ENCODE peak calls at places on chromosome 18, in four cellular contexts. P is K562, J is HepG2, C is GM12878. M is an unnamed sample.

GRCh38 chr18:27605107-27605834 is 420.2 kb upstream of the CHST9 start:
- DNase-seq in P (peak; percentile 49), J (peak; percentile 53), C (no peak), M (peak; percentile 73)

GRCh38 chr18:34677056-34677574 is 33.0 kb upstream of the DTNA start:
- DNase-seq in J (no peak), C (no peak), P (no peak), M (no peak)

GRCh38 chr18:79403723-79404566 is 8.2 kb downstream of the NFATC1 start:
- DNase-seq in P (no peak), J (no peak), C (no peak), M (no peak)

GRCh38 chr18:63131944-63132818 is 187.4 kb downstream of the BCL2 start:
- DNase-seq in C (no peak), J (no peak), P (no peak), M (no peak)

GRCh38 chr18:70221156-70221910 is 15.8 kb upstream of the RTTN start:
- DNase-seq in P (no peak), C (no peak), J (no peak), M (no peak)

GRCh38 chr18:26419746-26420145 is 128.6 kb downstream of the KCTD1 start:
- DNase-seq in J (no peak), C (no peak), P (no peak), M (no peak)

GRCh38 chr18:50240083-50240563 is 26.2 kb downstream of the CFAP53 start:
- DNase-seq in J (no peak), P (no peak), C (no peak), M (no peak)

GRCh38 chr18:9719421-9719981 is 11.4 kb downstream of the RAB31 start:
- DNase-seq in P (no peak), J (no peak), C (no peak), M (no peak)

GRCh38 chr18:67608909-67609308 is 92.4 kb upstream of the DSEL start:
- DNase-seq in C (no peak), P (no peak), J (no peak), M (no peak)

GRCh38 chr18:22670914-22671313 is 253.2 kb upstream of the CTAGE1 start:
- DNase-seq in J (no peak), C (peak; percentile 19), P (no peak), M (no peak)

GRCh38 chr18:47286776-47287410 is 35.4 kb upstream of the SKOR2 start:
- DNase-seq in C (no peak), J (no peak), P (no peak), M (no peak)

GRCh38 chr18:70672581-70672980 is 383.7 kb downstream of the SOCS6 start:
- DNase-seq in C (no peak), P (no peak), J (no peak), M (no peak)

GRCh38 chr18:10798727-10799435 is 273.1 kb downstream of the NAPG start:
- DNase-seq in J (peak; percentile 19), C (no peak), P (peak; percentile 22), M (no peak)

GRCh38 chr18:6341303-6341702 is 73.4 kb downstream of the L3MBTL4 start:
- DNase-seq in C (no peak), J (no peak), P (no peak), M (no peak)

GRCh38 chr18:42274488-42275137 is 319.6 kb downstream of the PIK3C3 start:
- DNase-seq in P (no peak), J (peak; percentile 62), C (no peak), M (no peak)

GRCh38 chr18:23712445-23712844 is 23.2 kb downstream of the LAMA3 start:
- DNase-seq in P (no peak), C (no peak), J (no peak), M (no peak)

GRCh38 chr18:67232406-67232805 is 284.1 kb downstream of the DSEL start:
- DNase-seq in C (no peak), P (no peak), J (no peak), M (no peak)

GRCh38 chr18:63099848-63100625 is 219.5 kb downstream of the BCL2 start:
- DNase-seq in P (no peak), J (no peak), C (peak; percentile 54), M (no peak)

GRCh38 chr18:10072659-10073309 is 159.0 kb downstream of the VAPA start:
- DNase-seq in C (no peak), J (no peak), P (no peak), M (no peak)

GRCh38 chr18:22230403-22231042 is 61.1 kb downstream of the GATA6 start:
- DNase-seq in P (no peak), C (no peak), J (no peak), M (no peak)

GRCh38 chr18:10259075-10259474 is 195.4 kb upstream of the APCDD1 start:
- DNase-seq in C (no peak), J (no peak), P (no peak), M (no peak)

GRCh38 chr18:59142274-59142673 is 2.6 kb downstream of the SEC11C start:
- DNase-seq in J (no peak), P (no peak), C (peak; percentile 44), M (no peak)

GRCh38 chr18:35178260-35178659 is 62.6 kb upstream of the ZNF397 start:
- DNase-seq in P (no peak), J (no peak), C (no peak), M (no peak)

GRCh38 chr18:59823611-59824195 is 76.1 kb upstream of the PMAIP1 start:
- DNase-seq in C (no peak), J (peak; percentile 60), P (peak; percentile 36), M (peak; percentile 54)

GRCh38 chr18:22340340-22340739 is 77.4 kb downstream of the CTAGE1 start:
- DNase-seq in P (no peak), C (no peak), J (no peak), M (no peak)

GRCh38 chr18:62564044-62564443 is 41.2 kb downstream of the ZCCHC2 start:
- DNase-seq in J (no peak), C (no peak), P (no peak), M (no peak)

GRCh38 chr18:56068030-56068671 is 480.2 kb upstream of the TCF4 start:
- DNase-seq in P (no peak), J (no peak), C (no peak), M (no peak)

GRCh38 chr18:35406666-35407065 is 29.5 kb upstream of the ZNF396 start:
- DNase-seq in P (no peak), C (no peak), J (no peak), M (no peak)

GRCh38 chr18:24397131-24397693 is 412 bp downstream of the OSBPL1A start:
- DNase-seq in C (no peak), J (no peak), P (no peak), M (peak; percentile 52)

GRCh38 chr18:13548944-13549878 is 177.1 kb downstream of the FAM210A start:
- DNase-seq in C (no peak), P (no peak), J (no peak), M (no peak)

GRCh38 chr18:58394046-58394445 is 234.8 kb downstream of the ALPK2 start:
- DNase-seq in C (no peak), J (no peak), P (no peak), M (no peak)

GRCh38 chr18:323253-323622 is 55.4 kb upstream of the THOC1 start:
- DNase-seq in C (no peak), J (peak; percentile 87), P (no peak), M (no peak)

DNA sequence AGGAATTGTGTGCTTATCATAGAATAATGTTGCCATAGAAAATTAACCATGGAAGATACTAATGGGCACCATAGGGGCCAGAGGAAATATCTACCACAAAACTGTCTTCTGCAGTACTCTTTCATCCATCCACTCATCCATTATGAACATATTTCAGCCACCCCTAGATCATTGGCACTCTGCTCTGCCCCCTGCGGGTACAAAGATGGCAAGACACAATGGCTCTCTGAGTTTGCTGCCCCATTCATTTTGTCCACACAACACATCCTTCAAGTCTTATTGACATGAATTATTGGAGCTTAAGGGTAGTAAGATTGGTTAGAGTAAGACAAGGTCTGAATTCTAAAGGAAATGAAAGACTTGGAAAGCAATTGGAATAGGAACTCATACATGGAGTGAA is 1224.7 kb upstream of the CELF4 start:
- DNase-seq in C (no peak), J (peak; percentile 2), P (no peak), M (peak; percentile 34)
- TF ChIP-seq FOXK2 in C (no peak), J (no peak), P (no peak), M (no peak)

DNA sequence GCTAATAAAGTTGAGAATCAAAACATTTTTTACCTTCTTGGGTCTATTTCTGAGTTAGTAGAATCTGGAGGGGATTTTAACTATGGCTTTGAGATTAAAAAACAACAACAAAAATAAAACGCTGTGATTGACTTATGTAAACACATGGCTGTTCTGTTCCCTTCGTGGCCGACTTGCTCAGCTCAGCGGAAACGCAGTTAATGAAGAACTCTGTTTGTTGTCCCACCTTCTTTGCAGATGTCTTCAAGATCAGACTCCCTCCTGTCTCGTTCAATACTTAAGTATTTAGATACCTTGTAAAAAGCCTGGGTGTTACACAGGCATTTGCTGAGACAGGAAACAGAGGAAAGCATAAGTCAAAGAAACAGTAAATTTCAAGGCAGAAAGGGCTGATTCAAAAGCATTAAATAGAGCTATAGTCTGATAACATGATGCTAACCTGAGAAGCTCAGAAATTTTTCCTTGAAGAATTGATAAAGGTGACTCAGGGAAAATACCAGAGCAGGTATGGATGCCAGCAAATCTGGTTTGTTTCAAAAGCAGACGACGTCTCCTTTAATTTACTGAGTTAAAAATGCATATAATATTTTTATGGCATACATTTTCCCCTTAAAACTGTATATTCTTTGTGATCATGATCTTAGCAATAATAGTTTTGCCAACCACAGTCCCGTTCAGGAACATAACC is 21.7 kb upstream of the POLI start:
- DNase-seq in P (no peak), C (no peak), J (no peak), M (no peak)
- TF ChIP-seq TARDBP in P (no peak), C (no peak), J (no peak), M (no peak)

DNA sequence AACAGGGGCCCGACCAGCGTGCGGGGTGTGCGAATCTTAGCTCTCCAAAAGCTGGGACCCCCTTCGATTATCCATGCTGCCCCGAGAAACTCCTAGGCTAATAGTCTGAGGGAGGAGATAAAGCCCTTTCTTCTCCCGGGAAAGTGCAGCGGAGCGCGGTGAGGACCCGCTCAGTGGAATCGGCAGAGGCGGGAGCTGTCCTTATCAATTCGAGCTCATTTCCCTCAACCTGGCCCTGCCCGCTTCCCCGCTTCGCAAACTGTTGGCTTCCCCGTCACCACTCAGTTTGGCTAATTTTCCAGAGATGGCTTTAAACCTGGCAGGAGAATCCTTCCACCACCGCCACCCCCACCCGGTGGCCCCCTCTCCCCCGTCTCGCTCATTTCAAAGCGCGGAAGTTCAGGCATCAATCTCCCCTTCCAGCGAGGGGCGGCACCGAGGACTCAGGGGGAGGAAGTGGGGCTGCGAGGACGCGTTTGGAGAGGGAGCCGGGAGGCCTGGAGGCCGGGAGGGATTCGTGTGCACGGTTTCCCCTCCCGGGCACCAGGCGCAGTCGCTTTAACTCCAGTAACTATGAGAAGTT is 1.6 kb downstream of the KLHL14 start:
- DNase-seq in P (no peak), C (no peak), J (peak; percentile 25), M (peak; percentile 82)
- TF ChIP-seq FOXK2 in P (no peak), C (no peak), J (no peak), M (no peak)

GRCh38 chr18:8480506-8481328 is 128.5 kb upstream of the RAB12 start:
- DNase-seq in J (peak; percentile 38), C (no peak), P (no peak), M (peak; percentile 44)
- TF ChIP-seq TARDBP in J (no peak), C (no peak), P (no peak), M (no peak)

M was measured in HEK293T.